ENCODE peak calls at places on chromosomes 16 and 17, in four cellular contexts. One of them, this sample, is unnamed.

GRCh38 chr17:50329716-50330115 is 16.2 kb upstream of the XYLT2 start:
- DNase-seq in tibial nerve: no peak
- DNase-seq in heart left ventricle: no peak
- DNase-seq in body of pancreas: no peak
- DNase-seq in this sample: no peak

GRCh38 chr17:29570521-29570920 is 2.0 kb downstream of the TP53I13 start:
- DNase-seq in heart left ventricle: no peak
- DNase-seq in body of pancreas: no peak
- DNase-seq in tibial nerve: peak
- DNase-seq in this sample: peak

GRCh38 chr17:69213059-69213813 is 15.4 kb downstream of the ABCA10 start:
- DNase-seq in body of pancreas: no peak
- DNase-seq in heart left ventricle: no peak
- DNase-seq in tibial nerve: no peak
- DNase-seq in this sample: no peak

GRCh38 chr17:1252203-1252608 is 18.0 kb upstream of the BHLHA9 start:
- DNase-seq in body of pancreas: no peak
- DNase-seq in tibial nerve: no peak
- DNase-seq in heart left ventricle: peak
- DNase-seq in this sample: no peak

GRCh38 chr16:67393111-67393789 is at the start of gene TPPP3:
- DNase-seq in body of pancreas: peak
- DNase-seq in tibial nerve: peak
- DNase-seq in heart left ventricle: peak
- DNase-seq in this sample: peak

GRCh38 chr16:25089346-25089745 is 22.2 kb upstream of the LCMT1 start:
- DNase-seq in body of pancreas: no peak
- DNase-seq in tibial nerve: no peak
- DNase-seq in heart left ventricle: no peak
- DNase-seq in this sample: no peak

GRCh38 chr16:50842013-50842505 is 100.2 kb downstream of the CYLD start:
- DNase-seq in body of pancreas: no peak
- DNase-seq in tibial nerve: no peak
- DNase-seq in heart left ventricle: no peak
- DNase-seq in this sample: no peak

GRCh38 chr17:2067559-2067958 is 12.7 kb downstream of the HIC1 start:
- DNase-seq in tibial nerve: no peak
- DNase-seq in heart left ventricle: peak
- DNase-seq in body of pancreas: no peak
- DNase-seq in this sample: no peak

GRCh38 chr17:17087424-17088103 is 45.3 kb downstream of the MPRIP start:
- DNase-seq in heart left ventricle: no peak
- DNase-seq in body of pancreas: no peak
- DNase-seq in tibial nerve: peak
- DNase-seq in this sample: no peak

GRCh38 chr17:511001-511690 is 158.5 kb upstream of the RPH3AL start:
- DNase-seq in body of pancreas: no peak
- DNase-seq in tibial nerve: no peak
- DNase-seq in heart left ventricle: no peak
- DNase-seq in this sample: peak

GRCh38 chr17:32769846-32770245 is 107.1 kb downstream of the MYO1D start:
- DNase-seq in body of pancreas: no peak
- DNase-seq in heart left ventricle: no peak
- DNase-seq in tibial nerve: no peak
- DNase-seq in this sample: no peak

GRCh38 chr17:21286771-21287702 is 2.5 kb downstream of the MAP2K3 start:
- DNase-seq in body of pancreas: peak
- DNase-seq in tibial nerve: no peak
- DNase-seq in heart left ventricle: no peak
- DNase-seq in this sample: peak

GRCh38 chr16:142405-142804 is 3.9 kb upstream of the NPRL3 start:
- DNase-seq in body of pancreas: no peak
- DNase-seq in heart left ventricle: no peak
- DNase-seq in tibial nerve: no peak
- DNase-seq in this sample: no peak

GRCh38 chr16:21989141-21989540 is 11.8 kb downstream of the PDZD9 start:
- DNase-seq in heart left ventricle: no peak
- DNase-seq in body of pancreas: no peak
- DNase-seq in tibial nerve: no peak
- DNase-seq in this sample: no peak

GRCh38 chr17:62755139-62755851 is 52.8 kb downstream of the MARCHF10 start:
- DNase-seq in body of pancreas: no peak
- DNase-seq in heart left ventricle: no peak
- DNase-seq in tibial nerve: no peak
- DNase-seq in this sample: no peak

GRCh38 chr17:37278247-37278894 is 97.4 kb upstream of the C17orf78 start:
- DNase-seq in heart left ventricle: no peak
- DNase-seq in tibial nerve: no peak
- DNase-seq in body of pancreas: no peak
- DNase-seq in this sample: no peak

GRCh38 chr17:28372203-28372944 is 880 bp downstream of the SARM1 start:
- DNase-seq in tibial nerve: no peak
- DNase-seq in body of pancreas: no peak
- DNase-seq in heart left ventricle: no peak
- DNase-seq in this sample: no peak

GRCh38 chr16:12515346-12515745 is 288.3 kb downstream of the CPPED1 start:
- DNase-seq in heart left ventricle: no peak
- DNase-seq in body of pancreas: no peak
- DNase-seq in tibial nerve: no peak
- DNase-seq in this sample: no peak

GRCh38 chr16:81241706-81242105 is 3.2 kb downstream of the BCO1 start:
- DNase-seq in tibial nerve: no peak
- DNase-seq in heart left ventricle: no peak
- DNase-seq in body of pancreas: no peak
- DNase-seq in this sample: no peak

GRCh38 chr16:81238296-81239011 is at the start of gene BCO1:
- DNase-seq in tibial nerve: no peak
- DNase-seq in body of pancreas: peak
- DNase-seq in heart left ventricle: no peak
- DNase-seq in this sample: no peak

GRCh38 chr16:81237282-81237681 is 1.2 kb upstream of the BCO1 start:
- DNase-seq in tibial nerve: no peak
- DNase-seq in heart left ventricle: peak
- DNase-seq in body of pancreas: peak
- DNase-seq in this sample: peak

GRCh38 chr16:81239722-81240121 is 1.2 kb downstream of the BCO1 start:
- DNase-seq in heart left ventricle: no peak
- DNase-seq in body of pancreas: no peak
- DNase-seq in tibial nerve: no peak
- DNase-seq in this sample: no peak

DNA sequence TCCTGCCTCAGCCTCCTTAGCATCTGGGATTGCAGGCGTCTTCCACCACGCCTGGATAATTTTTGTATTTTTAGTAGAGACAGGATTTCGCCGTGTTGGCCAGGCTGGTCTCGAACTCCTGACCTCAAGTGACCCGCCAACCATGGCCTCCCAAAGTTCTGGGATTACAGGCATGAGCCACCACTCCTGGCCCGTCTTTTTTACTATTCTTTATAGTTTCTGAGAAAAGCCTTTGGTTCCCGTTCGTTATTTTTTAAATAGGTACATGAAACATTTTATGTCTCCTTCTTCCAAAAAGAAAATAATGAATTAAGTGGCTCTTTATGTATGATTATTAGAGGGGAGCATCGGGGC is 570 bp upstream of the BCO1 start:
- DNase-seq in tibial nerve: no peak
- DNase-seq in body of pancreas: no peak
- DNase-seq in heart left ventricle: no peak
- DNase-seq in this sample: no peak
- H3K4me3 ChIP-seq in tibial nerve: no peak
- H3K4me3 ChIP-seq in body of pancreas: no peak
- H3K4me3 ChIP-seq in heart left ventricle: no peak
- H3K4me3 ChIP-seq in this sample: no peak

DNA sequence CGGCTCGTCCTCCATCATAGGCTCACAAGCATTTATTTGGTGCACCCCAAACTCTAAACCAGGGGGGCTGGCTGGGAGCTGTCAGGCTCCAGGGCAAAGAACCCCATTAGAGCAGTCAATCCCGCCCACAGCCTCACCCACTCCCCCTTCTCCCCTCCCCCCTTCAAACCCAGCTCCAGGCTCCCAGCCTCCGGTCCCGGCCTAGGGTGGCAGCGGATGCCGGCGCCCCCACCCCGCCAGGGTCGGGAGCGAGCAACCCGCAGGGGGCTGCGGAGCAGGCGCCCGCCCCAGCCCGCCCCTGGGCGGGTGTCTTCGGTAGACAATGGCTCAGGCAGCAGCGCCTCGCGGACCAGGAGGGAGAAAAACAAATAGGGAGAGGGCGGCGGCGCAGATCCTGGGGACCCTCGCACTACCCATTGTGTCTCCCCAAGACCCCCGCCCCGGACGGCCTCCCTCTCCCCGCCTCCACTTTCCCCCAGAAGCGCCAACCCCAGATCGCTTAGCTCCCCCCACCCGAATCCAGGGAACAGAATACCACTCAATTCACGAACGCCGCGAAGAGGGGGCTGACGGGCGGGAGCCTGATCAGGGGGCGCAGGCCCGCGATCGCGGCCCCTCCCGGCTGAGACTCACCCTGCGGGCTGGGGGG is 565 bp downstream of the FAM171A2 start:
- DNase-seq in heart left ventricle: no peak
- DNase-seq in body of pancreas: no peak
- DNase-seq in tibial nerve: no peak
- DNase-seq in this sample: no peak
- TF ChIP-seq CTCF in heart left ventricle: no peak
- TF ChIP-seq CTCF in body of pancreas: no peak
- TF ChIP-seq CTCF in tibial nerve: no peak
- TF ChIP-seq CTCF in this sample: no peak

GRCh38 chr16:89280546-89281188 is 63.2 kb downstream of the ZNF778 start:
- DNase-seq in tibial nerve: no peak
- DNase-seq in body of pancreas: no peak
- DNase-seq in heart left ventricle: no peak
- DNase-seq in this sample: no peak

GRCh38 chr16:89281189-89281577 is 63.7 kb downstream of the ZNF778 start:
- DNase-seq in tibial nerve: no peak
- DNase-seq in body of pancreas: no peak
- DNase-seq in heart left ventricle: no peak
- DNase-seq in this sample: no peak

GRCh38 chr16:89283449-89283848 is 65.9 kb downstream of the ZNF778 start:
- DNase-seq in heart left ventricle: no peak
- DNase-seq in body of pancreas: no peak
- DNase-seq in tibial nerve: no peak
- DNase-seq in this sample: no peak

GRCh38 chr16:89281829-89282228 is 64.3 kb downstream of the ZNF778 start:
- DNase-seq in heart left ventricle: no peak
- DNase-seq in tibial nerve: no peak
- DNase-seq in body of pancreas: no peak
- DNase-seq in this sample: no peak

DNA sequence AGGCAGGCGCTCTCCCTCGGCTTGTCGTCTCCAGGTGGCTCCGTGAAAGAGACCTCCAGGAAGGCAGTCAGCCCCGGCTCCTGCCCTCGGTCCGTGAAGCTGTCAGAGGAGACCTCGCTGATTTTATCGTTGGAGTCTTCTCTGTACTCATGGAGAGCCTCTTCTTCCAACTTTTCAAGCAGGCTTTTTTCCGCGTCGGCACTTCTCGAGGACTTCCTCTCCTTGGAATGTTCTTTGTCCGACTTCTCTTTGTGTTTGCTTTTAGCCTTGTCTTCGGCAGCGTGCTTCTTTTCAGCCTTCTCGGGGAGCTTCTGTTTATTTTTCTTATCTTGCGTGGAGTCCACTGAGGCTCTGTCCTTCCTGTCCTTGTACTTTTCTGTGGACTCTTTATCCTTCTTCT is 65.0 kb downstream of the ZNF778 start:
- DNase-seq in body of pancreas: no peak
- DNase-seq in heart left ventricle: no peak
- DNase-seq in tibial nerve: no peak
- DNase-seq in this sample: no peak
- TF ChIP-seq POLR2A in body of pancreas: no peak
- TF ChIP-seq POLR2A in heart left ventricle: no peak
- TF ChIP-seq POLR2A in tibial nerve: no peak
- TF ChIP-seq POLR2A in this sample: no peak

DNA sequence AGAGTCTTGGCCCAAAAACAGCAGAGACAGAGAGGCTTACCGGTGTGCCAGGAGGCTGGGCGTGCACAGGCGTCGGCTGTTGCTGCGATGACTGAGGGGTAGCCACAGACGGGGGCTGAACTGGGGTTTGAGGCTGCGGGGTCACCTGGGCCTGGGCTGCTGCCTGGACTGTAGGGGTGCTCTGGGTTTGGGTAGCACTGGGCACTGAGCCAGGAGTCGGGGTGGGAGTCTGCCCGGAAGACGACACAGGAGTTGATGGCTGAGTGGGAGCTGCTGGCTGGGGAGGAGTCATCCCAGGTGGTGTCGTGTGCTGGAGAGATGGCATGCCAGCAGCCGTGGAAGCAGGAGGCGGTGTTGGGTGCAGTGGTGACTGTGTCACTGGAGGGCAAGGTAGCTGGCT is 53.2 kb upstream of the TRAP1 start:
- DNase-seq in heart left ventricle: no peak
- DNase-seq in tibial nerve: no peak
- DNase-seq in body of pancreas: no peak
- DNase-seq in this sample: no peak
- H3K4me3 ChIP-seq in heart left ventricle: no peak
- H3K4me3 ChIP-seq in tibial nerve: no peak
- H3K4me3 ChIP-seq in body of pancreas: no peak
- H3K4me3 ChIP-seq in this sample: no peak

GRCh38 chr17:44220211-44221071 is 966 bp upstream of the UBTF start:
- DNase-seq in body of pancreas: peak
- DNase-seq in heart left ventricle: peak
- DNase-seq in tibial nerve: no peak
- DNase-seq in this sample: no peak

GRCh38 chr17:44219636-44220210 is at the start of gene UBTF:
- DNase-seq in heart left ventricle: peak
- DNase-seq in body of pancreas: peak
- DNase-seq in tibial nerve: no peak
- DNase-seq in this sample: peak

GRCh38 chr17:44217738-44218343 is 1.6 kb downstream of the UBTF start:
- DNase-seq in body of pancreas: no peak
- DNase-seq in heart left ventricle: peak
- DNase-seq in tibial nerve: no peak
- DNase-seq in this sample: no peak

GRCh38 chr17:44218344-44219125 is 940 bp downstream of the UBTF start:
- DNase-seq in heart left ventricle: peak
- DNase-seq in body of pancreas: peak
- DNase-seq in tibial nerve: peak
- DNase-seq in this sample: peak

GRCh38 chr17:44219126-44219635 is 294 bp downstream of the UBTF start:
- DNase-seq in body of pancreas: peak
- DNase-seq in tibial nerve: peak
- DNase-seq in heart left ventricle: peak
- DNase-seq in this sample: peak
- TF ChIP-seq CTCF in body of pancreas: peak
- TF ChIP-seq CTCF in tibial nerve: peak
- TF ChIP-seq CTCF in heart left ventricle: peak
- TF ChIP-seq CTCF in this sample: no peak

DNA sequence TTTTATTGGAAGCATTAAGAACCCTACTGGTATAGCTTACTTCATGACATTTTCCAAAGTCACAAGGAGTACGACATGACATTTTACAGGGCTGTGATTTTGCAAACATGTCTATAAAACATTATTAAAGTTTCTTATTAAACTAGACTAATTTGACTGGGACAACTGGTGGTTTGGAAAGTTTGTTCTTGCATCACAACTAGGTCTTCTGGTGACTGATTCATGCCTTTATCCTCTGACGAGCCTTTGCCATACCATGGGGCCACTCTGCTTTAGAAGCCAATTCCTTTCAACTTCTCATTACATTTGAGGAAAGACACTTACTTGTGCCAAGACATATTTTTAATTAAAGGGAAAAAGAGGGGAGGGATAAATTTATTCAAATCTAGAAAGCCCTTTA is 92.3 kb upstream of the CDH11 start:
- DNase-seq in heart left ventricle: no peak
- DNase-seq in body of pancreas: no peak
- DNase-seq in tibial nerve: no peak
- DNase-seq in this sample: no peak
- TF ChIP-seq POLR2A in heart left ventricle: no peak
- TF ChIP-seq POLR2A in body of pancreas: no peak
- TF ChIP-seq POLR2A in tibial nerve: no peak
- TF ChIP-seq POLR2A in this sample: no peak

This sample was measured in lower leg skin.